ENCODE peak calls at places on chromosomes 12 and 14, in eight cellular contexts. F, Y, Z, T, A, O, E and W are unnamed samples. For H3K9me3 and H3K27me3, the result is how much of the 10 kb centered on the place peaks cover.

GRCh38 chr12:88957358-88957757 is 377.1 kb upstream of the KITLG start:
- DNase-seq in F (no peak), Y (no peak), Z (no peak), T (no peak), A (no peak), O (no peak), E (no peak), W (no peak)

GRCh38 chr12:130552483-130552996 is 163.6 kb downstream of the RIMBP2 start:
- DNase-seq in F (no peak), Y (no peak), Z (no peak), T (no peak), A (no peak), O (no peak), E (no peak), W (no peak)

GRCh38 chr14:34971381-34971780 is 11.4 kb upstream of the SRP54 start:
- DNase-seq in F (no peak), Y (no peak), Z (no peak), T (no peak), A (no peak), O (no peak), E (no peak), W (no peak)

GRCh38 chr12:70556179-70556869 is 80.9 kb downstream of the PTPRB start:
- DNase-seq in F (no peak), Y (no peak), Z (no peak), T (no peak), A (no peak), O (no peak), E (no peak), W (no peak)

GRCh38 chr14:74980746-74981661 is 21.7 kb upstream of the EIF2B2 start:
- DNase-seq in F (no peak), Y (no peak), Z (no peak), T (peak), A (peak), O (no peak), E (no peak), W (no peak)

GRCh38 chr12:70763666-70764065 is 126.4 kb upstream of the PTPRB start:
- DNase-seq in F (no peak), Y (no peak), Z (no peak), T (no peak), A (no peak), O (no peak), E (no peak), W (no peak)

GRCh38 chr12:122308811-122309210 is 42.5 kb upstream of the VPS33A start:
- DNase-seq in F (no peak), Y (no peak), Z (no peak), T (no peak), A (no peak), O (no peak), E (no peak), W (no peak)

GRCh38 chr14:55699131-55700057 is 119.4 kb downstream of the KTN1 start:
- DNase-seq in F (no peak), Y (no peak), Z (peak), T (no peak), A (no peak), O (peak), E (no peak), W (no peak)

GRCh38 chr12:116125981-116126566 is 151.4 kb downstream of the MED13L start:
- DNase-seq in F (no peak), Y (no peak), Z (no peak), T (no peak), A (no peak), O (no peak), E (peak), W (no peak)

GRCh38 chr12:95959107-95959506 is 16.0 kb downstream of the AMDHD1 start:
- DNase-seq in F (no peak), Y (no peak), Z (no peak), T (no peak), A (no peak), O (no peak), E (no peak), W (no peak)

GRCh38 chr12:114938487-114939210 is 254.7 kb upstream of the TBX3 start:
- DNase-seq in F (no peak), Y (no peak), Z (no peak), T (no peak), A (no peak), O (no peak), E (no peak), W (no peak)

GRCh38 chr12:122944588-122944987 is 21.7 kb downstream of the ABCB9 start:
- DNase-seq in F (no peak), Y (no peak), Z (no peak), T (no peak), A (no peak), O (peak), E (no peak), W (peak)

GRCh38 chr12:23950011-23950774 is 723 bp upstream of the SOX5 start:
- DNase-seq in F (no peak), Y (no peak), Z (no peak), T (no peak), A (no peak), O (no peak), E (no peak), W (no peak)

GRCh38 chr12:105278043-105278697 is 42.2 kb upstream of the APPL2 start:
- DNase-seq in F (no peak), Y (no peak), Z (peak), T (no peak), A (no peak), O (no peak), E (no peak), W (no peak)

GRCh38 chr14:20757963-20758362 is 10.2 kb upstream of the EDDM3B start:
- DNase-seq in F (peak), Y (no peak), Z (no peak), T (no peak), A (no peak), O (peak), E (peak), W (peak)

GRCh38 chr14:67167420-67168109 is 21.7 kb upstream of the GARIN2 start:
- DNase-seq in F (no peak), Y (no peak), Z (no peak), T (no peak), A (no peak), O (no peak), E (no peak), W (no peak)

GRCh38 chr14:88323520-88324199 is 591 bp upstream of the KCNK10 start:
- DNase-seq in F (no peak), Y (no peak), Z (no peak), T (no peak), A (no peak), O (no peak), E (no peak), W (no peak)

GRCh38 chr12:5434647-5434968 is 2.7 kb downstream of the NTF3 start:
- DNase-seq in F (no peak), Y (no peak), Z (peak), T (no peak), A (no peak), O (no peak), E (no peak), W (no peak)

GRCh38 chr14:94170151-94170550 is 4.0 kb upstream of the PPP4R4 start:
- DNase-seq in F (no peak), Y (no peak), Z (no peak), T (no peak), A (no peak), O (no peak), E (no peak), W (no peak)

GRCh38 chr12:56864318-56864717 is 69.9 kb downstream of the SDR9C7 start:
- DNase-seq in F (no peak), Y (no peak), Z (no peak), T (no peak), A (no peak), O (no peak), E (no peak), W (no peak)
- H3K9me3 ChIP-seq in F (half or more), Y (under half), Z (under half), T (under half), A (under half), O (under half), E (under half), W (under half)

DNA sequence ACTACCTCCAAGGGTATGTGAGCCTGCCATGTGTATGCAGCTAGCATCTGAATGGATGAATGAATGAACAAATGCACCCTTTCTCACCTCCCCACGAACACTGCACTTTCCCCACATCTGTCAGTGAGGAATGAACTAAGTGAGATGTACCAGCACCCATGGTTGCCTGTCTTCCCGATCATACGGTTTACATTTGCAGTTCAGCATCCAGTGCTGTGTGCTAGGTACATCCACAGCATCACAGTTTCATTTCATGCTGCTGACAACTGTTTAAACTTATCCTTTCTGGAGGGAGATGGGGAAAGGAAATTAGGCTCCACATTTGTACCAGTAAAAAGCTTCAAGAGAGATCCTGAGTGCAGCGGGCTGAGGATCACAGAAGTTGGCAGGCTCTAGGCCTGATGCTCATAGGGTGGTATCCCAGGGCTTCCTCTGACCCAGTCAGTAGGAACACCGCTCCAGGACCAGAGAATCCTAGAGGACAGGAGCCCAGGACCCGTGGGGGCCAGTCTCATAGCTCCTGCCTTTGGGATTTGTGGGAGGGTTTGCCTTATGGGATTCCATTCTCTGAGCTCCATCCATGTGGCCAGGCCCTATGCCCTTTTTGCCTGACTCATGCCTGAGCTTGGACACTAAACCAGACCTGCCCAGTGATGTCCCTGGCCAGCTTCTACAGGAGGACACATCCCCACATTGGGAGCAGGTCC is 294.5 kb downstream of the CACNA1C start:
- DNase-seq in F (no peak), Y (no peak), Z (no peak), T (no peak), A (no peak), O (no peak), E (no peak), W (no peak)
- H3K27me3 ChIP-seq in F (under half), Y (under half), Z (under half), T (under half), A (under half), O (under half), E (under half), W (under half)

GRCh38 chr14:37590096-37590809 is 4.8 kb downstream of the FOXA1 start:
- DNase-seq in F (no peak), Y (no peak), Z (no peak), T (no peak), A (no peak), O (no peak), E (no peak), W (no peak)

GRCh38 chr14:37588667-37588955 is 6.4 kb downstream of the FOXA1 start:
- DNase-seq in F (no peak), Y (no peak), Z (no peak), T (no peak), A (no peak), O (peak), E (no peak), W (no peak)

GRCh38 chr14:37590810-37591139 is 4.3 kb downstream of the FOXA1 start:
- DNase-seq in F (no peak), Y (no peak), Z (no peak), T (no peak), A (no peak), O (no peak), E (no peak), W (no peak)

GRCh38 chr14:37587881-37588666 is 7.0 kb downstream of the FOXA1 start:
- DNase-seq in F (no peak), Y (no peak), Z (no peak), T (no peak), A (no peak), O (no peak), E (no peak), W (no peak)

DNA sequence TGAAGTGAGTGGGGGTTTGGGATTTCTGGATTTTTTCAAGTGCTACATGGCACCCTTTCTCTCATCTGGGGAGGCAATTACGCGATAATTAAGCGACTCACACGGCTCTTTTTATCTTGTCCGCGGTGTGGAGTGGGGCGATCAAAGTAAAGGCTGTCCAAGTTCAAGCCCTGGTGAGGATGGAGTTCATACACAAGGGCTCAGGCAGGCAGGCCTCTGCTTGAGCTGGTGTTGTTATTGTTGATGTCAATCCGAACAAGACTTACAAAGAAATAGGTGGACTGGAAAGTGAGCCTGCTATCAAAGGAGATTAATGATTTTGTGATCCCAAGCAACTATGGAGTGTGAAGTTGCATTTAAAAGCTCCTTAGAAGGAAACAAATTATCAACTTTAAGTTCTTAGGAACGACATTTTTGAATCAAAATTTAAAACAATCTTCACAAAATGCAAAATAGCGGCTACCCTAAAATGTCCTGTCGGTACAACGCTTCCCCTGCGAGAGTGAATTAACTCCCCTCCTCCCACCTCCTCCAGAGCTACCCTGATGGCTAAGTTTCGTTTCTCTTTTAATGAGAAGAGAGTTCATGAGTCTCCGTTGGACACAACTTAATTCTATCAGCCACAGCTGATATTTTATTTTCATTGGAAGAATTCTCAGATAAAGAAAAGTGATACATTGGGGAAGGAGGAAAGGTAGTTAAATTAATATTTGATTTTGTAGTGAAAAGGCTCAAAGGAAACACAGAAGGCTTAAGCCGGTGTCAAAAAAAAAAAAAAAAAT is 5.9 kb downstream of the FOXA1 start:
- DNase-seq in F (no peak), Y (no peak), Z (no peak), T (no peak), A (no peak), O (peak), E (no peak), W (no peak)
- H3K9me3 ChIP-seq in F (under half), Y (under half), Z (under half), T (under half), A (under half), O (under half), E (under half), W (under half)

GRCh38 chr14:72894323-72894622 is 372 bp upstream of the DPF3 start:
- DNase-seq in F (no peak), Y (no peak), Z (no peak), T (no peak), A (no peak), O (no peak), E (no peak), W (no peak)
- H3K27me3 ChIP-seq in F (under half), Y (under half), Z (under half), T (under half), A (under half), O (under half), E (half or more), W (under half)

DNA sequence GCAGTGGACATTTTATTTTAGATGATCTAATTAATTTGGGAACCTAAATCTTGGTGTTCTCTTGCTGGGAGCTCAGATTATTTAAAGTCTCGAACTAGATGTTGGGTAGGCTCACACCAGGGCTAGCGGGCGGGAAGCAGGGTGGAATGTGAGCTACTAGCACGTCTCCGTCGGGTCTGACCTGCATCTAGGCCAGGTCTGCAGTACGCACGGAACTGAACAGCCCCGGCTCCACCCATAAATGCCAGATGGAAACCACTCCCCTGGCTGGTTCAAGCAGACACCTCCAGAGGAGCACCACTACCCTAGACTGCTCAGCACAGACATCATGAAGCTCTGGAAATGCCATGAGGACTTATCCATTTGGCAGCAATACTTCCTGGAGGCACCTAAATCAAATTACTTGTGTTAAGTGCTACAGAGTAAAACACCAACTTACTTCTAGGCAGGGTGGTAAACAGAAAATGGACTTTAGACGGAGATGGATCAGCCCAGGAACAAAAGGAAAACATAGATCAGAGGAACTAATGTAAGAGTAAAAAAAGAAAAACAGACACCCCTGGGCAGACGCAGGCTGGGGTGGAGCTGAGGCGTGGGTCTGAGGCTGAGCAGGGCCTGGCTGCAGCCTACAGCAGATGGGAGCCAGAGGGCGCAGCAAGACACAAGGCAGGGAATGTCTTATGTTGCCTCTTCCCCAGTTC is 10.2 kb downstream of the ZNF605 start:
- DNase-seq in F (no peak), Y (no peak), Z (no peak), T (no peak), A (no peak), O (no peak), E (no peak), W (no peak)
- H3K9me3 ChIP-seq in F (half or more), Y (under half), Z (under half), T (half or more), A (half or more), O (half or more), E (half or more), W (under half)

GRCh38 chr14:49581961-49582210 is 4.3 kb downstream of the RPS29 start:
- DNase-seq in F (no peak), Y (no peak), Z (no peak), T (no peak), A (no peak), O (no peak), E (no peak), W (no peak)

GRCh38 chr14:49581209-49581960 is 4.8 kb downstream of the RPS29 start:
- DNase-seq in F (no peak), Y (no peak), Z (no peak), T (no peak), A (no peak), O (no peak), E (no peak), W (no peak)

GRCh38 chr14:49583629-49584028 is 2.6 kb downstream of the RPS29 start:
- DNase-seq in F (no peak), Y (no peak), Z (no peak), T (no peak), A (no peak), O (no peak), E (no peak), W (no peak)

GRCh38 chr14:49584058-49584457 is 2.1 kb downstream of the RPS29 start:
- DNase-seq in F (no peak), Y (no peak), Z (no peak), T (no peak), A (no peak), O (no peak), E (no peak), W (no peak)

GRCh38 chr14:49582211-49582977 is 3.8 kb downstream of the RPS29 start:
- DNase-seq in F (no peak), Y (no peak), Z (no peak), T (no peak), A (no peak), O (no peak), E (no peak), W (no peak)
- H3K27me3 ChIP-seq in F (under half), Y (under half), Z (under half), T (under half), A (under half), O (under half), E (under half), W (under half)

GRCh38 chr14:100376751-100377171 is 53.6 kb downstream of the SLC25A47 start:
- DNase-seq in F (no peak), Y (no peak), Z (no peak), T (no peak), A (no peak), O (no peak), E (no peak), W (no peak)
- H3K9me3 ChIP-seq in F (under half), Y (under half), Z (under half), T (under half), A (under half), O (under half), E (under half), W (under half)

GRCh38 chr12:25395227-25395626 is 144.5 kb upstream of the KRAS start:
- DNase-seq in F (no peak), Y (no peak), Z (no peak), T (no peak), A (no peak), O (no peak), E (no peak), W (no peak)
- H3K27me3 ChIP-seq in F (under half), Y (under half), Z (under half), T (under half), A (under half), O (under half), E (under half), W (under half)

GRCh38 chr12:15496738-15497137 is 174.4 kb downstream of the PTPRO start:
- DNase-seq in F (no peak), Y (no peak), Z (no peak), T (no peak), A (no peak), O (no peak), E (no peak), W (no peak)
- H3K9me3 ChIP-seq in F (under half), Y (under half), Z (under half), T (under half), A (under half), O (under half), E (under half), W (under half)

DNA sequence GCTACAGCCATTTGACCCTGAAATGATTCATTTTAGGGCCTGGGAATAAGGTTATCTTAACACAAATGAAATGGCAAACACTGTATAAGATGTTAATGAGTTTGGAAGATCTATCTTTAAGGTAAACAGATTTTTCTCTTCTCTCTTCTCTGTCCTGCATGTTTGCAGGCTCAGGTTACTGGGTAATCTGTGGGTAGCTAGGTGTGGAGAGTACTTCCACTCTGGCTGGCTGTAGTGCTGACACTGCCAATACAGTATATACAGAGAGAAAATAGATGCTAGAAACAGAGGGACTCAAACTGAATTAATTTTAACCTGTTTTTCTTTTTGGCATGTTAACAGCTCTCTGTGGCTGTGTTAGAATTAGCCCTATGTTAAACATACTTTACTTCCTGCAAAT is 84.6 kb downstream of the SLC38A6 start:
- DNase-seq in F (no peak), Y (no peak), Z (no peak), T (no peak), A (no peak), O (no peak), E (no peak), W (no peak)
- H3K27me3 ChIP-seq in F (under half), Y (under half), Z (under half), T (under half), A (under half), O (under half), E (under half), W (under half)